ENCODE peak calls at places on chromosomes 1 and 21, in eight cellular contexts. E is Peyer's patch; T is keratinocyte; R is OCI-LY7; Y is CD8-positive, alpha-beta T cell; C is lower lobe of right lung; X is suprapubic skin; W is left ventricle myocardium inferior. D is an unnamed sample.

GRCh38 chr1:72100766-72101165 is 181.6 kb downstream of the NEGR1 start:
- DNase-seq in T (no peak), R (no peak), W (no peak), X (no peak), C (no peak), E (no peak), Y (no peak), D (no peak)

GRCh38 chr1:28807046-28807445 is 4.9 kb upstream of the OPRD1 start:
- DNase-seq in C (no peak), R (no peak), E (no peak), W (no peak), X (no peak), Y (no peak), T (no peak), D (no peak)

GRCh38 chr1:58741689-58742553 is 41.9 kb downstream of the JUN start:
- DNase-seq in W (no peak), Y (no peak), X (no peak), R (no peak), C (no peak), E (no peak), T (no peak), D (no peak)

GRCh38 chr1:160821627-160822026 is 25.7 kb downstream of the LY9 start:
- DNase-seq in E (no peak), R (no peak), T (no peak), C (no peak), Y (no peak), W (no peak), X (no peak), D (no peak)

GRCh38 chr1:59173721-59174120 is 123.2 kb upstream of the FGGY start:
- DNase-seq in T (no peak), R (no peak), E (no peak), X (no peak), Y (no peak), C (no peak), W (no peak), D (no peak)

GRCh38 chr1:154730251-154730650 is 122.3 kb upstream of the ADAR start:
- DNase-seq in Y (no peak), X (no peak), W (no peak), C (no peak), T (peak), R (no peak), E (no peak), D (no peak)

GRCh38 chr1:159986093-159986492 is 32.1 kb upstream of the SLAMF9 start:
- DNase-seq in Y (no peak), R (no peak), T (no peak), C (no peak), X (no peak), W (no peak), E (no peak), D (no peak)

GRCh38 chr1:162552684-162553252 is 8.8 kb upstream of the UAP1 start:
- DNase-seq in R (no peak), C (no peak), Y (no peak), T (no peak), E (no peak), W (no peak), X (peak), D (no peak)

GRCh38 chr1:245168921-245169320 is 14.1 kb downstream of the KIF26B start:
- DNase-seq in T (no peak), C (no peak), W (no peak), R (no peak), X (no peak), E (no peak), Y (no peak), D (no peak)

GRCh38 chr1:162003825-162004205 is 19.9 kb downstream of the OLFML2B start:
- DNase-seq in Y (no peak), R (no peak), T (no peak), W (no peak), E (no peak), C (no peak), X (no peak), D (no peak)

GRCh38 chr1:232011961-232012360 is 385.4 kb downstream of the DISC1 start:
- DNase-seq in Y (no peak), X (no peak), T (no peak), E (no peak), C (no peak), W (no peak), R (no peak), D (no peak)

DNA sequence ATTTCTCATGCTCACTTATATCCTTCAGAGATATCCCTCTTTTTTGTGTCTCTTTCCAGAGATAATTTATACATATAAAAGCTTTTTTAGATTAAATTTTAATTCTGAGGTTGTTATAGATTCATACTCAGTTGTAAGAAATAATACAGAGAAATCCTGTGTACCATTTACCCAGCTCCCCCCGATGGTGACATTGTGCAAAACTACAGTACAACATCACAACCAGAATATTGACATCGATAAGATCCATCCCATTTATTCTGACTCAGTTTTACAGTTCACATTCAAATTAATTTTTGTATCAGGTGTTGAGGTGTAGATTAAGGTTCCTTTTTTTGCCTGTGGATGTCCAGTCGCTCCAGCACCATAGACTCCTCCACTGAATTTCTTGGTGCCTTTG is 14.3 kb downstream of the DMRTB1 start:
- DNase-seq in W (no peak), T (no peak), X (no peak), C (no peak), R (no peak), Y (no peak), E (no peak), D (no peak)
- TF ChIP-seq CTCF in W (no peak), T (peak), X (no peak), C (no peak), R (peak), Y (peak), E (no peak), D (peak)

DNA sequence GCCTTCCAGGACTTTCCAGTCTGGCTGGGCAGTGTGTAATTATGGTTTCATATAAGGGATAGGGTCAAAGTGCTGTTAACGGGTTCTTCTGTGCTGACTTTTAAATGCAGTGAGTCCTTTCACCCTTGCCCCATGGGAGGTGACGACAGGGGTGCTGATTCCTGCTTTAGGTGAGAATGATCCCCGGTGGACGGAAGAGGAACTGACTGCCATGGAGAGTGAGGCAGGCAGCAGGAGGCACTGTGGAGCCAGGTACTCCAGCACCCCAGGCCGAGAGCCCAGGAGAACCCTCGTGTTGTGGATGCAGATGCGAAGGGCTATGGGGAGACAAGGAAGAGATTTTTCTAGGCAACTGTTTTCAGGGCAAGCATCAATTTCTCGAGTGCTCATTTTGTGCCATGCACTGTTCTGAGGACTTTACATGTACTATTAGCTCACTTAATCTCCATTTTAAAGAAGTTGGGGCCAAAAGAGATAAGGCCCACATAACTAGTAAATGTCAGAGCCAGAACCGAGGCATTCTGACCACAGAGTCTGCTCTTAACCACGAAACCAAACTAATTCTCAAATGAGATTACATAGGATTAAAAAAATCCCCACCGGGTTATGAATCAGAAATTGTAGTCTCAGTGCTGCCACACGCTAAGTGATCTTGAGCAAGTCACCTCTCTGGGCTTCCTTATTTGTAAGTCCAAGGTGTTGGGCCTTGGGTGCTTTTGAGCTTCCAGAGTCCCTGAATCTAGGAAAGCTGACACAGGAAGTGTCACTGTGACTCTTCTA is 28.2 kb downstream of the STPG1 start:
- DNase-seq in R (peak), C (no peak), T (no peak), X (no peak), Y (no peak), E (no peak), W (no peak), D (no peak)
- H3K27ac ChIP-seq in R (no peak), C (peak), T (peak), X (no peak), Y (no peak), E (no peak), W (peak), D (no peak)

DNA sequence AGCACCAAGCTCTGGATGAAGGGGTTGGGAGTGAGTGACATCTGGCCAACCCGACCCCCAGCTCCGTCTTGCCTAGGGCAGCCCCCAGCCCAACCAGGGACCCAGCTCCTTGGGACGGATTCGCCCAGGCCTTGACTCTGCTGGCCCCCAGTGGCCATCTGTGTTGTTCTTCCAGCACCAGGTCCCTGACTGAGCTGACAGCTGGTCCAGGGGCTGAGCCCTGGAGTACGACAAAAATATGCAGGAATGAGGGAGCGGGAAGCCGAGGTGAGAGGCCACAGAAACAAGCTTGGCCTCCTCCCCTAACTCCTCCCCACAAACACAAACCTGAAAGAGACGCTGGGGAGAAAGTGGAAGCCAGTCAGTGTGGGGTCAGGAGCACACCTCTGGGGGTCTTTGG is 55.0 kb upstream of the PAX7 start:
- DNase-seq in X (peak), W (peak), Y (no peak), T (no peak), R (peak), C (peak), E (peak), D (no peak)
- TF ChIP-seq CTCF in X (peak), W (peak), Y (no peak), T (peak), R (peak), C (peak), E (peak), D (no peak)

DNA sequence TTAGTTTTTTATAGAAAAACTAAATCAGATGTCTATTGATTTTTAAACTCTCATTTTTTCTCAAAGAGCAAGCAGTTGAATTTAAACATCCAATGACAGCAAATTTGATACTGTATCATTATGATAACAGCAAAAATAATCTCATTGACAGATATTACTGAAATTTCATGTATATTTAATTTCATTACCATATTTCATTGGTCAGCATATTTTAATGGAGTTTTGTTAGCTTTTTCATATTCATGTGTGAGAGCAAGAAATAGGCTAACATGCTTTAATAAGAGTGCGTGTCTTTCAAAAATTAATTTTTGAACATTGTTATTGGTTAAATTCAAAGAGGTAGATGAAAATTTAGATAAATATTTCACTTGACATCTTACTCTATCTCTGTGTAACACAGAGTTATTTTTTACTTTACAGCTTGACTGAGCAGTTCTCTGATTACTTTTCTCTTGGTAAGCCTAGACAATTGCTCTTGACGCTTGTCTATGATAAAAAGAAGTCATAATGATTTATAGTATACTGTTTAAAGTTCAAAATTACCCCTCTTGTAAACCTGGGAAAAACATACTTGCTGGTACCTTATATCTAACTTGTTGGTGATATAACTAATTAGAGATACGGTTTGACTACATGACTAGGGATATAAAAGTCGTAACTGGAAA is 732.4 kb upstream of the NCAM2 start:
- DNase-seq in R (no peak), Y (no peak), T (no peak), W (no peak), E (no peak), X (no peak), C (no peak), D (no peak)
- H3K27ac ChIP-seq in R (no peak), Y (no peak), T (no peak), W (no peak), E (no peak), X (no peak), C (no peak), D (no peak)

GRCh38 chr1:179105393-179105792 is 23.5 kb downstream of the TOR3A start:
- DNase-seq in T (peak), C (no peak), R (peak), W (no peak), E (no peak), X (no peak), Y (no peak), D (no peak)
- TF ChIP-seq CTCF in T (peak), C (peak), R (peak), W (peak), E (no peak), X (peak), Y (no peak), D (no peak)

DNA sequence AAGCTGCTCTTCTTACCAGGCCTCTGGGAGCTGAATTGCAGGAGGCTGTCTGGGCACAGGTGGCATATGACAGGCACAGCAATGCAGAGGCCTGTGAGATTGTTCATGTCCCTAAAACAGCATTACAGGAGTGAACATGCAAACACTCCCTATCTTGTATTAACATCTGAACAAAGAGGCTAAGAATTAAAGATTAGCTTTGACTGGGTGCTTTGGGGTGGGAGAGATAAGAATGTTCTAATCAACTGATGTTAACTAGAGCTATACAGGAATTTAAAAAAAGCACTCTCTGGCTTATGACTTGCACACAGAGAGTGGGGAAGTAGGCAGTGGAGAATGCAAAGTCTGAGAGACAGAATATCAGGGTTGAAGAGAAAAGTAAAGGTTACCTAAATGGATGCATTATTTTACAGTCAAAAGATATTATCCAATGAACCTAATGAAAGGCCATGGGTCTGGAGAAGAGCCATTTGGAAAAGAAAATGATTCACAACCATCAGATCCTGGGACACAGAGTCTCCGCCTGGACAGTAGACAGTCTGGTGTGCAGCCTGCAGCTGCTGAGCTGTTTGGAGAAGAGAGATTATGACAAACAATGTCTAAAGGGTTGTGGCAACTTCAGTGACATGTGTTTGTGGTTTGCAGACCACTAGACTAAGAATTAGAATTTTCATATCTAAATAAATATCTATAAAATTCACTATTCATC is 20.2 kb downstream of the DPT start:
- DNase-seq in E (no peak), X (no peak), W (no peak), Y (no peak), T (no peak), C (no peak), R (no peak), D (no peak)
- H3K27ac ChIP-seq in E (no peak), X (peak), W (peak), Y (no peak), T (peak), C (no peak), R (no peak), D (no peak)

GRCh38 chr1:61950418-61950817 is 208.1 kb downstream of the PATJ start:
- DNase-seq in Y (no peak), T (no peak), E (no peak), X (no peak), R (no peak), W (no peak), C (no peak), D (no peak)
- TF ChIP-seq CTCF in Y (no peak), T (peak), E (peak), X (no peak), R (peak), W (peak), C (no peak), D (no peak)

D was measured in CD4-positive, alpha-beta T cell.